ENCODE peak calls at places on chromosomes 12 and 14, in five cellular contexts. M is astrocyte; D is AML-193; W is stimulated activated CD4-positive, alpha-beta T cell treated with anti-CD3 and anti-CD28 coated beads, Interleukin-1b, Interleukin-23, amount 100 ng/mL, for 24 hours; G is EL. F is an unnamed sample.

GRCh38 chr14:103488071-103488470 is 34.6 kb downstream of the CKB start:
- DNase-seq in M (no peak), D (no peak), W (no peak), G (no peak), F (no peak)

GRCh38 chr12:75047885-75048525 is 161.6 kb downstream of the KCNC2 start:
- DNase-seq in M (no peak), D (no peak), W (no peak), G (no peak), F (no peak)

GRCh38 chr14:59318908-59319307 is 130.4 kb downstream of the DAAM1 start:
- DNase-seq in M (no peak), D (no peak), W (no peak), G (no peak), F (no peak)

GRCh38 chr12:18951219-18951618 is 178.3 kb upstream of the PLEKHA5 start:
- DNase-seq in M (no peak), D (no peak), W (no peak), G (no peak), F (no peak)

GRCh38 chr14:69153848-69154208 is 909 bp upstream of the DCAF5 start:
- DNase-seq in M (peak; percentile 29), D (no peak), W (no peak), G (peak; percentile 35), F (no peak)

GRCh38 chr14:92581966-92582566 is 68.5 kb downstream of the RIN3 start:
- DNase-seq in M (no peak), D (no peak), W (no peak), G (no peak), F (no peak)

GRCh38 chr14:24080888-24081738 is 9.8 kb downstream of the CPNE6 start:
- DNase-seq in M (peak; percentile 8), D (peak; percentile 20), W (peak; percentile 45), G (peak; percentile 34), F (peak; percentile 72)

GRCh38 chr14:80425686-80426085 is 214.4 kb upstream of the DIO2 start:
- DNase-seq in M (peak; percentile 100), D (no peak), W (no peak), G (peak; percentile 99), F (no peak)

GRCh38 chr14:100849432-100849831 is 23.5 kb downstream of the MEG3 start:
- DNase-seq in M (peak; percentile 52), D (no peak), W (no peak), G (peak; percentile 29), F (no peak)

GRCh38 chr12:2751686-2752085 is 43.1 kb upstream of the FKBP4 start:
- DNase-seq in M (no peak), D (no peak), W (no peak), G (no peak), F (no peak)

F was measured in DND-41.